ENCODE peak calls at places on chromosomes 13 and 19, in nine cellular contexts. A, S, L, J, O, I, M, P and N are unnamed samples. For H3K4me1 and H3K9me3, the result is how much of the 10 kb centered on the place peaks cover.

GRCh38 chr13:91242652-91243051 is 104.8 kb upstream of the MIR17HG start:
- DNase-seq in A (no peak), L (no peak), P (no peak), O (peak), J (no peak), M (no peak), I (no peak), S (no peak), N (no peak)

GRCh38 chr19:13042443-13043130 is 47.3 kb downstream of the NFIX start:
- DNase-seq in A (no peak), P (no peak), L (no peak), I (no peak), J (no peak), S (no peak), M (no peak), O (peak), N (no peak)

GRCh38 chr13:48626077-48626449 is 27.7 kb upstream of the CYSLTR2 start:
- DNase-seq in J (no peak), P (no peak), M (no peak), A (no peak), S (no peak), I (peak), L (no peak), O (peak), N (no peak)

GRCh38 chr13:105997436-105998232 is 537.8 kb downstream of the EFNB2 start:
- DNase-seq in A (no peak), I (no peak), O (peak), L (no peak), S (no peak), J (no peak), P (no peak), M (no peak), N (no peak)

GRCh38 chr19:17159466-17160393 is 55.4 kb upstream of the USE1 start:
- DNase-seq in S (no peak), O (no peak), L (no peak), M (no peak), A (no peak), I (no peak), J (no peak), P (no peak), N (no peak)

GRCh38 chr13:49446473-49446872 is 2.4 kb downstream of the SETDB2 start:
- DNase-seq in J (no peak), A (no peak), O (no peak), S (no peak), M (no peak), I (no peak), P (no peak), L (no peak), N (no peak)

GRCh38 chr13:21124853-21125252 is 51.5 kb downstream of the SKA3 start:
- DNase-seq in O (peak), L (no peak), M (no peak), A (no peak), I (no peak), S (no peak), P (peak), J (no peak), N (no peak)

GRCh38 chr19:6735181-6735891 is 2.0 kb downstream of the GPR108 start:
- DNase-seq in L (no peak), A (no peak), I (no peak), P (no peak), J (no peak), M (no peak), O (no peak), S (no peak), N (no peak)

GRCh38 chr13:48449656-48450055 is 36.7 kb upstream of the LPAR6 start:
- DNase-seq in J (no peak), A (no peak), S (no peak), M (no peak), L (no peak), O (no peak), I (no peak), P (no peak), N (no peak)

GRCh38 chr19:1416014-1416841 is 8.8 kb downstream of the DAZAP1 start:
- DNase-seq in S (no peak), L (no peak), A (no peak), J (no peak), M (no peak), P (no peak), I (no peak), O (no peak), N (no peak)

GRCh38 chr13:106416645-106417044 is 118.8 kb downstream of the EFNB2 start:
- DNase-seq in I (no peak), L (no peak), S (no peak), O (no peak), P (no peak), J (no peak), A (no peak), M (no peak), N (no peak)

GRCh38 chr13:72101768-72102400 is 234.9 kb upstream of the DACH1 start:
- DNase-seq in P (no peak), I (no peak), S (no peak), J (no peak), M (no peak), L (no peak), O (no peak), A (no peak), N (no peak)

GRCh38 chr19:40610396-40611064 is 9.4 kb downstream of the LTBP4 start:
- DNase-seq in P (peak), O (no peak), L (peak), J (no peak), S (peak), A (peak), M (peak), I (peak), N (peak)

GRCh38 chr13:76886292-76887061 is at the start of gene KCTD12:
- DNase-seq in M (peak), L (peak), P (peak), S (peak), J (peak), A (peak), O (peak), I (peak), N (peak)

GRCh38 chr19:8355631-8356402 is 8.1 kb upstream of the ANGPTL4 start:
- DNase-seq in A (peak), L (no peak), M (no peak), I (peak), O (peak), S (peak), J (no peak), P (no peak), N (peak)

GRCh38 chr19:39686739-39687138 is 17.5 kb upstream of the LGALS14 start:
- DNase-seq in S (no peak), I (no peak), M (no peak), P (no peak), O (no peak), L (no peak), J (no peak), A (no peak), N (no peak)

GRCh38 chr13:64164435-64164834 is 2748.8 kb upstream of the PCDH20 start:
- DNase-seq in M (no peak), P (no peak), L (no peak), I (peak), S (no peak), J (no peak), A (no peak), O (no peak), N (no peak)

GRCh38 chr19:42092350-42092749 is 16.4 kb downstream of the ZNF574 start:
- DNase-seq in A (no peak), I (no peak), S (no peak), L (peak), J (peak), O (peak), P (no peak), M (no peak), N (no peak)

GRCh38 chr13:23579072-23579885 is 9.1 kb downstream of the TNFRSF19 start:
- DNase-seq in I (peak), O (peak), A (peak), P (peak), L (peak), S (peak), J (peak), M (peak), N (peak)

GRCh38 chr13:110836600-110836903 is 78.3 kb downstream of the ANKRD10 start:
- DNase-seq in M (no peak), S (no peak), I (no peak), J (no peak), O (no peak), P (no peak), L (no peak), A (no peak), N (no peak)

GRCh38 chr13:109815651-109816050 is 29.3 kb upstream of the IRS2 start:
- DNase-seq in A (no peak), O (no peak), P (no peak), S (no peak), L (no peak), J (no peak), I (no peak), M (no peak), N (no peak)

GRCh38 chr13:113109151-113110047 is 3.8 kb downstream of the F7 start:
- DNase-seq in M (peak), P (no peak), J (no peak), I (no peak), O (no peak), A (no peak), S (no peak), L (no peak), N (peak)

GRCh38 chr19:10431254-10431942 is 11.1 kb downstream of the PDE4A start:
- DNase-seq in O (peak), A (no peak), J (no peak), P (no peak), S (peak), M (peak), L (no peak), I (peak), N (peak)

GRCh38 chr13:26743971-26744370 is 16.6 kb downstream of the GPR12 start:
- DNase-seq in M (no peak), A (no peak), P (peak), S (no peak), O (no peak), J (no peak), I (no peak), L (no peak), N (no peak)

GRCh38 chr19:5547881-5548280 is 19.9 kb downstream of the TINCR start:
- DNase-seq in S (no peak), L (no peak), A (no peak), J (peak), I (peak), O (peak), M (no peak), P (peak), N (no peak)

GRCh38 chr19:47497073-47497766 is 13.2 kb upstream of the KPTN start:
- DNase-seq in L (no peak), A (no peak), P (no peak), S (no peak), M (no peak), O (no peak), J (no peak), I (peak), N (no peak)

GRCh38 chr19:50449236-50449899 is 16.7 kb downstream of the MYBPC2 start:
- DNase-seq in A (no peak), I (no peak), O (no peak), L (no peak), P (no peak), M (no peak), J (no peak), S (no peak), N (no peak)

GRCh38 chr13:103537616-103538015 is 471.4 kb upstream of the SLC10A2 start:
- DNase-seq in S (no peak), L (no peak), J (no peak), P (no peak), O (no peak), M (no peak), A (no peak), I (no peak), N (no peak)

GRCh38 chr19:6654347-6655310 is 15.3 kb downstream of the TNFSF14 start:
- DNase-seq in J (peak), O (no peak), I (no peak), S (no peak), L (peak), P (no peak), M (no peak), A (no peak), N (no peak)

GRCh38 chr19:41222240-41222639 is 3.2 kb downstream of the AXL start:
- DNase-seq in P (no peak), L (no peak), I (no peak), S (no peak), A (no peak), J (no peak), M (no peak), O (no peak), N (no peak)

GRCh38 chr19:20367811-20368294 is 197.7 kb downstream of the ZNF737 start:
- DNase-seq in I (peak), L (no peak), P (peak), M (no peak), O (no peak), S (no peak), J (peak), A (no peak), N (no peak)

GRCh38 chr19:20371911-20372310 is 193.7 kb downstream of the ZNF737 start:
- DNase-seq in O (no peak), P (no peak), L (no peak), A (no peak), M (no peak), J (no peak), S (no peak), I (no peak), N (no peak)
- H3K4me1 ChIP-seq in O (under half), P (under half), L (under half), A (under half), M (under half), J (under half), S (under half), I (under half), N (under half)

GRCh38 chr19:2847507-2847906 is 6.2 kb downstream of the ZNF555 start:
- DNase-seq in A (no peak), M (no peak), I (no peak), S (no peak), P (no peak), J (no peak), O (no peak), L (no peak), N (no peak)

GRCh38 chr19:2850256-2850925 is 9.1 kb downstream of the ZNF555 start:
- DNase-seq in P (no peak), I (no peak), L (no peak), S (no peak), A (no peak), O (no peak), J (no peak), M (no peak), N (no peak)

GRCh38 chr19:2848625-2849024 is 7.3 kb downstream of the ZNF555 start:
- DNase-seq in L (no peak), S (no peak), P (no peak), O (no peak), A (no peak), I (no peak), M (no peak), J (no peak), N (no peak)

GRCh38 chr19:2845107-2845506 is 3.8 kb downstream of the ZNF555 start:
- DNase-seq in O (no peak), S (no peak), P (no peak), L (no peak), I (no peak), A (no peak), J (no peak), M (no peak), N (no peak)

DNA sequence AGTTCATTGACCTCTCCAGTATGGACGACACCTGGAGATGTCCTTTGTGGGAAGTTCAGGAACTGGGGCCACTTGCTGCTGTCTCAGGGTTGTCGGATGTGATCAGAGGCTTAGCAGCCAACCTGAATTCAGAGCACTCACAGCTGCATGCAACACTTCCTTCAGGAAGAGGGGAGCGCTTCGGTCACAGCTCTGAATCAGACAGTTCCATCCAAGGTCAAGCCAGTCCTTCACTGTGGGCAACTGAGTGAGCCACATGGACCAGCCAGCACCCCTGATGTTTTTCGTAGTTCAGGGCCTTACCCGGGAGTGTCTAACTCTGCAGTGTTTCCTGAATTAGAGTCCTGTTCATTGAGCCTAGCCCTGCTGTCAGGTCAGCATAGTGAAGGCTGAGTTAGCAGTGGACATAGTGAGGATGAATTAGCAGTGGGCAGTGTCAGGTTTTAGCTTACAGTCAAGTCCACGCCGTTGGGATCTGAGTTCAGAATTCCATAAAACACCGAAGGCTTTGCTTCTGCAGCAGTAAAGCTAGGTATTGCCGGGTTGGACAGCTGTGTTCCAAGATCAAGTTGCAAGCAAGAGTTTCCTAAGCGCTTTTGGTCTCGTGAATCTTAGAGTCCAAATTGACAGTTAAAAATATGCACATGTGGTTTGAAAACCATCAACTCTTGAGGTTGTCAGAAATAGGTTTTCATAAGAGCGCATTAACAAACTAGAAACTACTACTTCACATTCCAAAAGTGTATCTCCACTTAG is 5.1 kb downstream of the ZNF555 start:
- DNase-seq in P (no peak), L (no peak), O (no peak), J (no peak), S (no peak), A (no peak), M (no peak), I (no peak), N (no peak)
- H3K9me3 ChIP-seq in P (under half), L (under half), O (under half), J (under half), S (under half), A (under half), M (half or more), I (under half), N (under half)

GRCh38 chr19:35006999-35007365 is 6.9 kb downstream of the GRAMD1A start:
- DNase-seq in O (no peak), L (no peak), J (no peak), A (no peak), P (no peak), M (no peak), S (no peak), I (no peak), N (no peak)
- H3K4me3 ChIP-seq in O (no peak), L (no peak), J (no peak), A (no peak), P (no peak), M (no peak), S (no peak), I (no peak), N (no peak)

DNA sequence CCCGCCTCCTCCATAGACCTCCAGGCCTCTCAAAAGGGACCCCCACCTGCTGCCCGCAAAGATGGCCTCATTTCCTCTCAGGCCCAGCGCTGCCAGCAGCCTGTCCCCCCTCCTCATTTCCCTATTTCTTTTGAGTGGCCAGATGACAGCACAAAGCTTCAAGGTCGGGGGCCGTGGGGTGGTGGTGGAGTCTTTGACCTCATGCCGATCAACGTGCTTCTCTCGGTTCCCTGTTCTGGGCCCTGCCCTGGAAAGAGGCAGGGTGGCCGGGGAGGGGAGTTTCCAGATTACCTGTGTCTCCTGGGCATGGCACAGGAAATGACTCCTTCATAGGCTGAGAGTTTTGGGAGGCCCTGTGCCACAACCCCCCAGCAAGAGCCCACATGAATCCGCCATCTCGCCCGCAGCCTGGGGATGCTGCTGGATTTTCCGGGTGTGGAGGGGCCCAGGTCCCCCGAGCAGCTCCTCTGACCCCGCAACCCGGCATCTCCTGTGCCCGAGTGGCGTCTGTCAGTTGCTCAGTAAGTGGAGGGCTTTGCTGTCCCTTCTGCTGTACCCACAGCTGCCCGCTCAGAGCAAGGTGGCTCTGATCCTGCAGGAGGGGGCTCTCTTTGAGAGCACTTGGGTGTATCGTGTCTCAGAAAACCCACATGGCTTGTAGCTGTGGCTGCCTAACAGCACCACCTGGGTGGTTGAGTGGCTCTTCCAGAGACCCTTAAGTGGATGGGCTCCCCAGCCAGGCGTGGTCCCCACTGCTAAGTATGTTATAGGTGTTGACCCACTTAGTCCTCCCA is 139.4 kb downstream of the SIPA1L3 start:
- DNase-seq in J (peak), S (no peak), A (no peak), O (no peak), L (no peak), M (no peak), I (no peak), P (no peak), N (no peak)
- H3K4me1 ChIP-seq in J (half or more), S (under half), A (under half), O (under half), L (under half), M (under half), I (under half), P (under half), N (under half)

GRCh38 chr19:44530777-44531176 is 1.3 kb upstream of the CEACAM20 start:
- DNase-seq in I (no peak), M (no peak), P (no peak), O (peak), J (no peak), S (no peak), L (no peak), A (no peak), N (no peak)

GRCh38 chr19:44529541-44529940 is at the start of gene CEACAM20:
- DNase-seq in I (no peak), M (no peak), A (no peak), J (no peak), S (no peak), P (no peak), O (no peak), L (no peak), N (no peak)

GRCh38 chr19:44527554-44527953 is 1.9 kb downstream of the CEACAM20 start:
- DNase-seq in J (no peak), A (no peak), M (no peak), O (no peak), L (no peak), S (no peak), I (no peak), P (no peak), N (no peak)

GRCh38 chr19:44521370-44521769 is 8.1 kb downstream of the CEACAM20 start:
- DNase-seq in P (no peak), J (no peak), O (no peak), M (no peak), A (no peak), I (no peak), L (no peak), S (no peak), N (no peak)

DNA sequence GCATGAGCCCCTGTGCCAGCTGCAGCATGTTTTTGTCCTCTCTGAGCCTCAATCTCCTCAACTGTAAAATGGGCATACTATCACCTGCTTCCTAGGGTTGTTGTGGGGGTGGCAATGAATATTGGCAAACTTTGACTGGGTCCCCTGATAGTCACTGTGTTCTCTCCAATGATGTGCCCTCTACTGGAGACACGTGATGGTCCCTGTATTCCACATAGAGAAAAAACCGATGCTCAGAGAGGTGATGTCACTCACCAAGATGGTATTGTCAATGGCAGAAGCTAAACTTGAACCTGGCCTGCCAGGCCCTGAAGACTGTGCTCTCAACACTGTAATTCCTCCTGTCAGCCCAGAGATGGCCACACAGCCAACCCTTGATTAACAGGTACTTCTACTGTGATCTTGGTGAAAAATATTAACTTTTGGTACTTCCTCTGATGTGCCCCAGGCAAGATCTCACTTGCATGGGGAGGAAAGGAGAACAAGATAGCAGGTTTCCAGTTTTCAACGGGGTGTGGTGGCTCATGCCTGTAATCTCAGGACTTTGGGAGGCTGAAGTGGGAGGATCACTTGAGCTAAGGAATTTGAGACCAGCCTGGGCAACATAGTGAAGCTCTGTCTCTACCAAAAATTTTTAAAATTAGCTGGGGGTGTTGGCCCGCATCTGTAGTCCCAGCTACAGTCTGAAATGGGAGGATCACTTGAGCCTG is 3.6 kb downstream of the CEACAM20 start:
- DNase-seq in O (no peak), I (no peak), J (no peak), M (no peak), P (no peak), A (no peak), L (no peak), S (no peak), N (no peak)
- H3K9me3 ChIP-seq in O (under half), I (under half), J (under half), M (under half), P (under half), A (under half), L (under half), S (under half), N (under half)

GRCh38 chr19:54421521-54421920 is 6.3 kb downstream of the TTYH1 start:
- DNase-seq in S (no peak), O (no peak), L (no peak), P (no peak), J (no peak), A (no peak), I (no peak), M (no peak), N (no peak)
- H3K4me3 ChIP-seq in S (no peak), O (no peak), L (no peak), P (peak), J (no peak), A (no peak), I (no peak), M (no peak), N (no peak)